ENCODE peak calls at places on chromosomes 4 and X, in four cellular contexts. U is AG10803, Z is B cell, S is choroid plexus epithelial cell. T is an unnamed sample.

GRCh38 chr4:180434131-180434895 is 1808.9 kb upstream of the TENM3 start:
- DNase-seq in S (no peak), U (no peak), Z (no peak), T (no peak)

GRCh38 chr4:140118931-140119640 is 34.9 kb downstream of the MAML3 start:
- DNase-seq in Z (no peak), S (no peak), U (no peak), T (no peak)

GRCh38 chr4:147017081-147017480 is 71.4 kb upstream of the TTC29 start:
- DNase-seq in U (peak; percentile 29), S (peak; percentile 26), Z (no peak), T (no peak)

GRCh38 chr4:153963216-153963615 is 174.3 kb upstream of the SFRP2 start:
- DNase-seq in U (no peak), S (no peak), Z (no peak), T (no peak)

GRCh38 chrX:65480960-65481359 is 53.6 kb downstream of the LAS1L start:
- DNase-seq in S (no peak), Z (no peak), U (no peak), T (no peak)

GRCh38 chr4:153205028-153205648 is 895 bp downstream of the TRIM2 start:
- DNase-seq in Z (peak; percentile 34), S (no peak), U (no peak), T (no peak)

GRCh38 chr4:151808120-151808529 is 47.3 kb upstream of the GATB start:
- DNase-seq in Z (no peak), U (no peak), S (no peak), T (no peak)

GRCh38 chrX:53184836-53185235 is 40.2 kb downstream of the KDM5C start:
- DNase-seq in Z (no peak), U (peak; percentile 83), S (peak; percentile 61), T (no peak)

GRCh38 chrX:108091878-108092291 is 307 bp downstream of the ATG4A start:
- DNase-seq in S (no peak), Z (no peak), U (no peak), T (no peak)

GRCh38 chr4:140635606-140636005 is 66.8 kb upstream of the UCP1 start:
- DNase-seq in S (peak; percentile 46), Z (no peak), U (peak; percentile 53), T (no peak)

GRCh38 chr4:6576512-6576911 is 1.5 kb downstream of the MAN2B2 start:
- DNase-seq in Z (no peak), S (no peak), U (no peak), T (no peak)

GRCh38 chr4:76607266-76607799 is 172.3 kb downstream of the SHROOM3 start:
- DNase-seq in U (peak; percentile 98), S (no peak), Z (no peak), T (no peak)

GRCh38 chrX:140733766-140734342 is 24.3 kb downstream of the LINC00632 start:
- DNase-seq in S (peak; percentile 63), U (peak; percentile 40), Z (peak; percentile 15), T (no peak)

GRCh38 chr4:151955721-151956340 is 195.0 kb upstream of the GATB start:
- DNase-seq in U (peak; percentile 27), S (peak; percentile 14), Z (no peak), T (no peak)

GRCh38 chrX:124098089-124098488 is 136.6 kb downstream of the STAG2 start:
- DNase-seq in U (peak; percentile 47), S (peak; percentile 65), Z (peak; percentile 17), T (no peak)

GRCh38 chrX:147646949-147647717 is 264.6 kb upstream of the FMR1 start:
- DNase-seq in Z (no peak), S (no peak), U (no peak), T (no peak)

DNA sequence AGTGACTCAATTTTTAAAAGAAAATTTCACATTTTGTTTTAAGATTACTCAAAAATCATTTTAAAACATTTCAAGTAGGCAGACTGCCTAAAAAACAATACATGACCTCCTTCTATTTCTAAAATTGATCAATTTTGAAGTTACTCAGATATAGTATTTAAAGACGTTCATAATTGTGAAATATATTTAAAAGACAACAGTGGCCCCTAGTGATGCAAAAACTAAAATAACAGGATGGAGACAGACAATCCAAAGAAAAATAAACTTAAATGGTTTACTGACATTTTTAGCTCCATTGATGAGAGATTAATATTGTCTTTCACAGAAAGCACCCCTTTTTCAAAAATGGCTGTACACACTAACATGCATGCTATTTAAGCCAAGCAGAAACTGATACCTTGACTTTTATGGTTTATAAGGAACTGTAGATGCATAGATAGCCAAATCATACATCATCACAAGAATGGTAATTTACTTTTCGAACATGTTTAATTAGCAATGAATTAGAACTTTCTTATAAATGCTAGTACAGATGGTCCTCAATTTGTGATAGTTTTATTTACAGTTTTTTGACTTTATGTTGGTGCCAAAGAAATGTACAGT is 69.8 kb upstream of the FAT4 start:
- DNase-seq in U (peak; percentile 30), S (peak; percentile 57), Z (no peak), T (no peak)
- TF ChIP-seq CTCF in U (peak; percentile 57), S (peak; percentile 42), Z (no peak), T (no peak)

DNA sequence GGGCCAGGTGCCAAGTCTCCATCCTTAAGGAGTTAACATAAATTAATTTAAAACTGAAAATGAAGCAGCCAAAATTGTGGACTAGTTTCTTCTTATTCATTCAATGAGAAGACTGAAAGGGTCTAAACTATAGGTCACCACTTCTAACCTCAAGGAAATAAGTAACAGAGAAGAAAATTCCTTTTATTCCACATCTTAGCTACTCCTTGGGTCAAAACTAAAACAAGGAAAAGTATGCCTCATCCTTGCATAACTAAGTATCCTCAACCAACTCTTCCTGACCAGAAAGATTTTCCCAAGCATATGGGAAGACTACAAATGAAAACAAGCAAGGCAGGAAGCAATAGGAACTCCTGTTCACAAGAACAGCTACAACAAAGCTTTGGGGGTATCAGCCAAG is 71.2 kb downstream of the ZNF827 start:
- DNase-seq in S (no peak), U (peak; percentile 38), Z (no peak), T (no peak)
- TF ChIP-seq CTCF in S (no peak), U (no peak), Z (no peak), T (no peak)

GRCh38 chr4:181618896-181619295 is 624.3 kb upstream of the TENM3 start:
- DNase-seq in S (no peak), U (no peak), Z (no peak), T (no peak)
- TF ChIP-seq CTCF in S (no peak), U (no peak), Z (no peak), T (no peak)

GRCh38 chr4:3137908-3138307 is 63.4 kb downstream of the HTT start:
- DNase-seq in S (no peak), Z (no peak), U (no peak), T (no peak)

GRCh38 chr4:3135155-3136011 is 60.9 kb downstream of the HTT start:
- DNase-seq in Z (no peak), U (peak; percentile 36), S (no peak), T (no peak)

GRCh38 chr4:3130826-3131225 is 56.3 kb downstream of the HTT start:
- DNase-seq in Z (no peak), S (no peak), U (no peak), T (no peak)

GRCh38 chr4:3134201-3134600 is 59.7 kb downstream of the HTT start:
- DNase-seq in Z (no peak), S (no peak), U (no peak), T (no peak)

GRCh38 chr4:3136454-3136853 is 62.0 kb downstream of the HTT start:
- DNase-seq in S (peak; percentile 61), Z (no peak), U (no peak), T (no peak)
- TF ChIP-seq CTCF in S (peak; percentile 36), Z (peak; percentile 66), U (peak; percentile 42), T (peak; percentile 22)

GRCh38 chr4:2535386-2536192 is 858 bp upstream of the FAM193A start:
- DNase-seq in Z (peak; percentile 81), S (peak; percentile 37), U (peak; percentile 29), T (peak; percentile 49)
- TF ChIP-seq CTCF in Z (peak; percentile 40), S (peak; percentile 29), U (peak; percentile 5), T (no peak)

GRCh38 chr4:107046261-107046660 is 10.1 kb upstream of the DKK2 start:
- DNase-seq in U (no peak), S (no peak), Z (no peak), T (no peak)

GRCh38 chr4:107044170-107044569 is 8.1 kb upstream of the DKK2 start:
- DNase-seq in S (peak; percentile 51), Z (no peak), U (no peak), T (no peak)
- TF ChIP-seq CTCF in S (peak; percentile 45), Z (no peak), U (peak; percentile 48), T (no peak)